ENCODE peak calls at places on chromosomes 11 and 22, in nine cellular contexts. Q is effector memory CD8-positive, alpha-beta T cell; F is activated naive CD4-positive, alpha-beta T cell treated with anti-CD3 and anti-CD28 coated beads, Interleukin-2, amount 10 ng/mL, durations not matched to agents 7 days and 5 days; K is upper lobe of right lung; G is T follicular helper cell; S is hepatocyte; R is non-pigmented ciliary epithelial cell; E is HL-60; I is GM18507. J is an unnamed sample.
A peak's percentile ranks its signal among the peaks of the same experiment; 100 is the strongest.

GRCh38 chr22:42425337-42425988 is 6.7 kb downstream of the NFAM1 start:
- DNase-seq in Q (no peak), K (no peak), S (no peak), I (no peak), G (no peak), F (no peak), R (no peak), E (no peak), J (no peak)

GRCh38 chr22:43858156-43858895 is 4.0 kb downstream of the SULT4A1 start:
- DNase-seq in Q (no peak), R (no peak), F (peak; percentile 14), G (no peak), E (no peak), K (no peak), S (no peak), I (no peak), J (peak; percentile 15)

GRCh38 chr11:66222358-66223149 is 45.9 kb upstream of the RAB1B start:
- DNase-seq in F (peak; percentile 95), Q (peak; percentile 93), R (peak; percentile 70), K (peak; percentile 93), S (peak; percentile 96), I (peak; percentile 87), G (peak; percentile 92), E (peak; percentile 92), J (peak; percentile 94)

GRCh38 chr11:1853376-1854131 is 670 bp downstream of the LSP1 start:
- DNase-seq in R (no peak), I (no peak), S (no peak), Q (no peak), E (no peak), G (no peak), K (no peak), F (peak; percentile 35), J (peak; percentile 74)

GRCh38 chr11:2186669-2187266 is 15.2 kb upstream of the TH start:
- DNase-seq in G (peak; percentile 25), I (no peak), Q (peak; percentile 45), S (peak; percentile 60), F (peak; percentile 61), E (peak; percentile 69), K (no peak), R (no peak), J (no peak)

GRCh38 chr11:70952171-70952570 is 300.2 kb downstream of the SHANK2 start:
- DNase-seq in G (no peak), I (no peak), Q (no peak), R (no peak), S (no peak), F (no peak), K (no peak), E (no peak), J (peak; percentile 26)

GRCh38 chr11:119481667-119482400 is 58.9 kb upstream of the THY1 start:
- DNase-seq in R (no peak), I (no peak), Q (no peak), G (no peak), K (no peak), F (no peak), E (no peak), S (no peak), J (no peak)

GRCh38 chr11:9688716-9689511 is 25.0 kb downstream of the SWAP70 start:
- DNase-seq in Q (no peak), E (peak; percentile 74), S (peak; percentile 44), I (no peak), G (no peak), R (peak; percentile 59), K (no peak), F (no peak), J (no peak)

GRCh38 chr11:62710001-62710345 is 2.5 kb downstream of the GNG3 start:
- DNase-seq in G (no peak), R (no peak), Q (no peak), K (peak; percentile 60), F (peak; percentile 56), E (no peak), S (peak; percentile 30), I (no peak), J (no peak)

GRCh38 chr22:50708996-50709395 is 29.0 kb upstream of the ACR start:
- DNase-seq in Q (no peak), G (no peak), F (no peak), E (no peak), I (no peak), R (no peak), K (peak; percentile 11), S (no peak), J (peak; percentile 13)

GRCh38 chr11:112298535-112298934 is 37.9 kb upstream of the PLET1 start:
- DNase-seq in F (no peak), I (no peak), R (no peak), K (no peak), S (no peak), E (no peak), G (no peak), Q (no peak), J (no peak)

GRCh38 chr11:8863838-8864237 is 47.2 kb upstream of the AKIP1 start:
- DNase-seq in F (no peak), R (no peak), G (no peak), K (no peak), S (no peak), E (no peak), Q (no peak), I (no peak), J (no peak)

GRCh38 chr11:126700773-126701554 is 299.6 kb downstream of the KIRREL3 start:
- DNase-seq in S (no peak), K (no peak), R (no peak), E (no peak), F (no peak), Q (no peak), I (no peak), G (no peak), J (no peak)

GRCh38 chr22:36736701-36737320 is 33.3 kb upstream of the CACNG2 start:
- DNase-seq in E (no peak), I (no peak), R (no peak), F (no peak), G (no peak), K (peak; percentile 59), S (no peak), Q (no peak), J (no peak)

GRCh38 chr11:11022126-11022730 is 164.4 kb upstream of the ZBED5 start:
- DNase-seq in R (no peak), Q (peak; percentile 4), G (no peak), K (no peak), E (no peak), S (peak; percentile 42), I (no peak), F (peak; percentile 31), J (no peak)

GRCh38 chr22:22201185-22201924 is 43.2 kb upstream of the VPREB1 start:
- DNase-seq in Q (peak; percentile 39), R (no peak), S (no peak), K (peak; percentile 77), E (peak; percentile 31), G (peak; percentile 21), F (peak; percentile 84), I (peak; percentile 44), J (no peak)

GRCh38 chr22:50115693-50116092 is 25.9 kb downstream of the MOV10L1 start:
- DNase-seq in F (no peak), G (no peak), E (no peak), I (no peak), R (no peak), Q (no peak), S (peak; percentile 35), K (no peak), J (peak; percentile 85)